ENCODE peak calls at places on chromosome 15, in four cellular contexts. T is tibial nerve; M is CD8-positive, alpha-beta memory T cell; P is cardiac muscle cell. H is an unnamed sample.

GRCh38 chr15:38127306-38127731 is 125.3 kb upstream of the SPRED1 start:
- DNase-seq in T (no peak), M (no peak), P (no peak), H (no peak)

GRCh38 chr15:41235929-41236328 is 4.9 kb downstream of the CHP1 start:
- DNase-seq in T (no peak), M (no peak), P (no peak), H (no peak)

GRCh38 chr15:83747718-83748110 is 93.8 kb downstream of the ADAMTSL3 start:
- DNase-seq in T (no peak), M (no peak), P (no peak), H (no peak)

GRCh38 chr15:63800739-63801138 is 33.0 kb downstream of the HERC1 start:
- DNase-seq in T (no peak), M (no peak), P (no peak), H (no peak)

GRCh38 chr15:33211409-33211808 is 16.9 kb upstream of the FMN1 start:
- DNase-seq in T (peak; percentile 71), M (no peak), P (peak; percentile 79), H (peak; percentile 85)

GRCh38 chr15:73305331-73306211 is 63.2 kb downstream of the HCN4 start:
- DNase-seq in T (no peak), M (no peak), P (peak; percentile 84), H (peak; percentile 69)

GRCh38 chr15:95605098-95605497 is 725.4 kb upstream of the NR2F2 start:
- DNase-seq in T (no peak), M (no peak), P (no peak), H (no peak)

GRCh38 chr15:82850242-82850591 is 40.8 kb downstream of the WHAMM start:
- DNase-seq in T (no peak), M (no peak), P (no peak), H (peak; percentile 57)

GRCh38 chr15:37054336-37054735 is 46.0 kb downstream of the MEIS2 start:
- DNase-seq in T (no peak), M (no peak), P (no peak), H (no peak)

GRCh38 chr15:72998681-72999466 is 53.4 kb upstream of the NEO1 start:
- DNase-seq in T (no peak), M (no peak), P (no peak), H (no peak)

GRCh38 chr15:45253330-45253729 is 1.3 kb downstream of the SLC28A2 start:
- DNase-seq in T (no peak), M (no peak), P (no peak), H (no peak)

GRCh38 chr15:99019558-99020540 is 12.3 kb upstream of the PGPEP1L start:
- DNase-seq in T (no peak), M (no peak), P (no peak), H (no peak)

GRCh38 chr15:31077181-31077580 is 24.3 kb downstream of the TRPM1 start:
- DNase-seq in T (no peak), M (no peak), P (no peak), H (no peak)

GRCh38 chr15:31078461-31078860 is 23.1 kb downstream of the TRPM1 start:
- DNase-seq in T (no peak), M (no peak), P (no peak), H (no peak)

GRCh38 chr15:31080618-31081017 is 20.9 kb downstream of the TRPM1 start:
- DNase-seq in T (peak; percentile 19), M (no peak), P (peak; percentile 87), H (peak; percentile 22)

GRCh38 chr15:31079519-31079918 is 22.0 kb downstream of the TRPM1 start:
- DNase-seq in T (no peak), M (no peak), P (no peak), H (no peak)

DNA sequence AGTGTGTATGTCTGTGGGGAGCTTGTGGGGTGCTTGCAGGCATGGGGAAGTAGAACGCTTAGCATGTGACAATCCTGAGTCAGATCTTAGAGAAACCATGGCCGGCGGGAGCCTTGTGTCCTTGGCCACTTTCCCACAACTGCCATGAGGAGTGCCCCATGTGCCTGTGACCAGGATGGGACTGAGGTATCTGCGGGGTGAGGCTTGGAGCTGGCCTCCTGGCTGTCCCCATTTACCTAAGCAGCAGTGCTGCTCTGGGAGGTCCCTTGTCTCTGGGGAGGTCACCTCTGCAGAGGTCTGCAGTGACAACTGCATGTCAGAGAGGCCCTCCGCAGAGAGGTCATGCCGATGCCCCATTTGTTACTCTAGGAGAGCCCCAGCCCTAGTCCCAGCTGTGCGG is 23.5 kb downstream of the TRPM1 start:
- DNase-seq in T (no peak), M (no peak), P (no peak), H (no peak)
- H3K4me1 ChIP-seq in T (no peaks in the 10 kb centered on the region), M (no peaks in the 10 kb centered on the region), P (no peaks in the 10 kb centered on the region), H (no peaks in the 10 kb centered on the region)

DNA sequence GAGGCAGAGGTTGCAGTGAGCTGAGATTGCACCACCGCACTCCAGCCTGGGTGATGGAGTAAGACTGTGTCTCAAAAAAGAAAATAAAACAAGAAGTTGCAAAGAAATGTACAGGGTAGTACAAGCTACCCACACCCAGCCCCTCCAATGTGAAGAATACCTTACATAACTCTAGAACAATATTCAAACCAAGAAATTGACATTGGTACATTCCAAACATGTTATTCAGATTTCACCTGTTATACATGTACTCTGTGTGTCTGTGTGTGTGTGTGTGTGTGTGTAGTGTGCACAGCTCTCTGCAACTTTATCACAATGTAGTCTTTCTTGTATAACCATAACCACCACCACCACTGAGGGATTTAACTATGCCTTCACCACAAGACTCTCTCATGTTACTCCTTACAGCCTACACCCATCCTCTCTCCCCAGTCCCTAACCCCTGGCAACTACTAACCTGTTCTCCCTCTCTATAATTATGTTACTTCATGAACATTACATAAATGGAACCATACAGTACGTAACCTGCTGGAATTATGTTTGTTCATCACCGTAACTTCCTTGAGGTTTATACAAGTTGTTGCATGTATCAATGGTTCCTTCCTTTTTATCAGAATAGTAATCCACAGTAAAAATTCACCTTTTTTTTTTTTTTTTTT is 16.2 kb upstream of the TJP1 start:
- DNase-seq in T (no peak), M (no peak), P (no peak), H (no peak)
- H3K27me3 ChIP-seq in T (no peaks in the 10 kb centered on the region), M (peaks cover 4% of the 10 kb centered on the region), P (no peaks in the 10 kb centered on the region), H (no peaks in the 10 kb centered on the region)

DNA sequence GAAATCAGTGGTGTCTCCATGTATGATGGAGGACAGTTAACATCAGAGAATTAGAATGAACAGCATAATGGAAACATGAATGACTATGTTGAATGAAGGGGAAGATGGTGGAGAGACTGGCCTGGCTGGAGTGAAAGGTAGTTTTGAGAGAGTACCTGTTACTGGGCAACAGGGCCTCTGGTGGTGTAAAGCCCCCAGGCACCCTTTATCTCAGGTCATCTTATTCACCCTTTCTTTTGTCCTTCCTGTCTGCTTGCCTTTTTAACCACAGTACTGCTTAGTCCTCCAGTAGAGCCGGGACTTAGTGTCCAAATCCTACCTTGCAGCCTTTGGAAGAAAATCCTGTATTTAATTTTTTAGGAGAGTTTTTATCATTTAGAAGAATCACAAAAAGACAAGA is 6.2 kb downstream of the IREB2 start:
- DNase-seq in T (no peak), M (no peak), P (no peak), H (no peak)
- H3K36me3 ChIP-seq in T (no peaks in the 10 kb centered on the region), M (peaks cover 30% of the 10 kb centered on the region), P (peaks cover 26% of the 10 kb centered on the region), H (peaks cover 65% of the 10 kb centered on the region)

GRCh38 chr15:59349715-59350420 is 22.8 kb downstream of the MYO1E start:
- DNase-seq in T (no peak), M (no peak), P (no peak), H (peak; percentile 26)
- H3K4me1 ChIP-seq in T (no peaks in the 10 kb centered on the region), M (peaks cover 11% of the 10 kb centered on the region), P (no peaks in the 10 kb centered on the region), H (no peaks in the 10 kb centered on the region)

DNA sequence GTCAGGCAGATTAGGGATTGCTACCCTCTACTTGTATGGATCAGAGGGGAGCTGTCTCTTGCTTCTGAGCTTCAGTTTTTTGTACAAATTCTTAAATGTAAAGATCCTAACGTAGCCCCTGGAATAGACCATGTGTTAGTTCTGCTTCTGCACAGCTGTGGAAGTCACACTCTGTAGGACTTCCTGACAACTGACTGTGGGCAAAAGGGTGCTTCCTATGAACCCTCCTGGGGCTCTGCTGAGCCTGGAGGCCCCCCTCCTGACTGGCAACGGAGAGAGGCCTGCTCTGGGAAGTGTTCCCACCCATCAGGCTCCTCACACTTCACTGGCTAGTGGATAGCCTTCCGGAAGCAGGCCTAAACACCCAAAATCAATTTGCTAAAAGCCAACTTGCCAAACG is 131.0 kb downstream of the RPLP1 start:
- DNase-seq in T (no peak), M (no peak), P (no peak), H (peak; percentile 42)
- H3K27me3 ChIP-seq in T (no peaks in the 10 kb centered on the region), M (no peaks in the 10 kb centered on the region), P (peaks cover 14% of the 10 kb centered on the region), H (no peaks in the 10 kb centered on the region)

GRCh38 chr15:69443032-69443611 is 9.5 kb upstream of the RPLP1 start:
- DNase-seq in T (no peak), M (no peak), P (no peak), H (no peak)

GRCh38 chr15:69439623-69440022 is 13.0 kb upstream of the RPLP1 start:
- DNase-seq in T (no peak), M (no peak), P (no peak), H (no peak)

GRCh38 chr15:69446947-69447346 is 5.7 kb upstream of the RPLP1 start:
- DNase-seq in T (no peak), M (no peak), P (peak; percentile 48), H (no peak)

GRCh38 chr15:69444686-69445085 is 7.9 kb upstream of the RPLP1 start:
- DNase-seq in T (no peak), M (no peak), P (no peak), H (no peak)
- H3K36me3 ChIP-seq in T (no peaks in the 10 kb centered on the region), M (no peaks in the 10 kb centered on the region), P (peaks cover 6% of the 10 kb centered on the region), H (peaks cover 91% of the 10 kb centered on the region)

GRCh38 chr15:69718445-69718844 is 265.8 kb downstream of the RPLP1 start:
- DNase-seq in T (no peak), M (no peak), P (no peak), H (no peak)

GRCh38 chr15:69718916-69719315 is 266.3 kb downstream of the RPLP1 start:
- DNase-seq in T (peak; percentile 52), M (peak; percentile 20), P (no peak), H (no peak)

GRCh38 chr15:69715205-69715604 is 262.6 kb downstream of the RPLP1 start:
- DNase-seq in T (no peak), M (no peak), P (no peak), H (no peak)

GRCh38 chr15:69713726-69714559 is 261.3 kb downstream of the RPLP1 start:
- DNase-seq in T (no peak), M (peak; percentile 65), P (no peak), H (no peak)

GRCh38 chr15:69712999-69713398 is 260.4 kb downstream of the RPLP1 start:
- DNase-seq in T (no peak), M (no peak), P (no peak), H (no peak)
- H3K4me1 ChIP-seq in T (no peaks in the 10 kb centered on the region), M (peaks cover 46% of the 10 kb centered on the region), P (no peaks in the 10 kb centered on the region), H (no peaks in the 10 kb centered on the region)

DNA sequence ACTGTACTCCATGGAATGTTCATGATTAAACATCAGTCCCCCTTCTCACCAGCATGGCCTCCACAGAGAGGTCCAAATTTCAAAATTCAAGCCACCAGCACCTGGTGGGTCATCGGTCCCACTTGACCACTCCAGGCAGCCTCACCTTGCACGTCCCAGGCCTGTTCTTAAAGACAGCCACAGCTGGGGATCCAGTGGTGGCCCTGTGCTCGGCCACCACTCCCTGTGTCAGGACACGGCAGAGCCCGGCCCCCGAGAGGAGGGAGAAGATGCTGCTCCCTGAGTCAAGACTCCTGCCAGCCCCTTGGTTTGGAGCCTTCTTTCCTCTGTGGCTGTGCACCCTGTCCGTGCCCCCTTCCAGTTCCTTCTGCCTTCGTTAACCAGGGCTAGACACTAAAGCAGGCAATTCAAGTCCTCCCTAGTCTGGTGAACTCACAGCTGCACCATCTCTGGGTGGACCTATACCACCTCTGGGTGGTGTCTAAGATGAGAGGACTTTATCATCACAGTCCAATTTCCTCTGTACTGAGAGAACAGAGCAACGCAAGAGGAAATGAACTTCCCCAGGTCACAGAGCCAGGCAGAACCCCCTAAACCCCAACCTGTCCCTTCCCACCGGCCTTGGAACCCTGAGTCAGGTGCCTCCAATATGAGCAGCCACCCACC is 97.1 kb downstream of the MEGF11 start:
- DNase-seq in T (no peak), M (no peak), P (no peak), H (no peak)
- H3K27me3 ChIP-seq in T (peaks cover 4% of the 10 kb centered on the region), M (no peaks in the 10 kb centered on the region), P (no peaks in the 10 kb centered on the region), H (no peaks in the 10 kb centered on the region)

H was measured in SJCRH30.